ENCODE peak calls at places on chromosome 20, in six cellular contexts. One of them, this sample, is unnamed.
A peak's percentile ranks its signal among the peaks of the same experiment; 100 is the strongest.

GRCh38 chr20:8487715-8488114 is 355.6 kb downstream of the PLCB1 start:
- DNase-seq in upper lobe of right lung: no peak
- DNase-seq in right cardiac atrium: no peak
- DNase-seq in stimulated activated naive B cell treated with anti-CD40 and anti-IgM and Interleukin-4, amounts not matched to agents 10 μg/mL and 1 μg/mL and 100 μg/mL, for 72 hours: no peak
- DNase-seq in HT1080: no peak
- DNase-seq in cardiac fibroblast: no peak
- DNase-seq in this sample: no peak

GRCh38 chr20:39835040-39835842 is 853.8 kb downstream of the MAFB start:
- DNase-seq in cardiac fibroblast: no peak
- DNase-seq in right cardiac atrium: peak; percentile 56
- DNase-seq in HT1080: no peak
- DNase-seq in upper lobe of right lung: no peak
- DNase-seq in stimulated activated naive B cell treated with anti-CD40 and anti-IgM and Interleukin-4, amounts not matched to agents 10 μg/mL and 1 μg/mL and 100 μg/mL, for 72 hours: no peak
- DNase-seq in this sample: no peak

GRCh38 chr20:33027769-33028751 is 3.4 kb upstream of the BPIFB6 start:
- DNase-seq in right cardiac atrium: no peak
- DNase-seq in cardiac fibroblast: no peak
- DNase-seq in HT1080: no peak
- DNase-seq in upper lobe of right lung: no peak
- DNase-seq in stimulated activated naive B cell treated with anti-CD40 and anti-IgM and Interleukin-4, amounts not matched to agents 10 μg/mL and 1 μg/mL and 100 μg/mL, for 72 hours: no peak
- DNase-seq in this sample: no peak

GRCh38 chr20:45433316-45433715 is 17.4 kb downstream of the PIGT start:
- DNase-seq in upper lobe of right lung: no peak
- DNase-seq in HT1080: peak; percentile 31
- DNase-seq in cardiac fibroblast: peak; percentile 68
- DNase-seq in stimulated activated naive B cell treated with anti-CD40 and anti-IgM and Interleukin-4, amounts not matched to agents 10 μg/mL and 1 μg/mL and 100 μg/mL, for 72 hours: no peak
- DNase-seq in right cardiac atrium: peak; percentile 74
- DNase-seq in this sample: peak; percentile 36

GRCh38 chr20:22805219-22805618 is 220.8 kb upstream of the FOXA2 start:
- DNase-seq in right cardiac atrium: peak; percentile 49
- DNase-seq in upper lobe of right lung: no peak
- DNase-seq in HT1080: peak; percentile 67
- DNase-seq in cardiac fibroblast: peak; percentile 94
- DNase-seq in stimulated activated naive B cell treated with anti-CD40 and anti-IgM and Interleukin-4, amounts not matched to agents 10 μg/mL and 1 μg/mL and 100 μg/mL, for 72 hours: no peak
- DNase-seq in this sample: peak; percentile 36

GRCh38 chr20:48710341-48711043 is 117.3 kb downstream of the PREX1 start:
- DNase-seq in cardiac fibroblast: no peak
- DNase-seq in upper lobe of right lung: no peak
- DNase-seq in right cardiac atrium: no peak
- DNase-seq in stimulated activated naive B cell treated with anti-CD40 and anti-IgM and Interleukin-4, amounts not matched to agents 10 μg/mL and 1 μg/mL and 100 μg/mL, for 72 hours: no peak
- DNase-seq in HT1080: no peak
- DNase-seq in this sample: no peak

GRCh38 chr20:38941726-38942389 is 15.6 kb downstream of the FAM83D start:
- DNase-seq in upper lobe of right lung: no peak
- DNase-seq in HT1080: no peak
- DNase-seq in cardiac fibroblast: no peak
- DNase-seq in stimulated activated naive B cell treated with anti-CD40 and anti-IgM and Interleukin-4, amounts not matched to agents 10 μg/mL and 1 μg/mL and 100 μg/mL, for 72 hours: no peak
- DNase-seq in right cardiac atrium: no peak
- DNase-seq in this sample: no peak

GRCh38 chr20:59772373-59772705 is 161.1 kb downstream of the SYCP2 start:
- DNase-seq in stimulated activated naive B cell treated with anti-CD40 and anti-IgM and Interleukin-4, amounts not matched to agents 10 μg/mL and 1 μg/mL and 100 μg/mL, for 72 hours: no peak
- DNase-seq in HT1080: no peak
- DNase-seq in cardiac fibroblast: no peak
- DNase-seq in right cardiac atrium: no peak
- DNase-seq in upper lobe of right lung: no peak
- DNase-seq in this sample: no peak

GRCh38 chr20:51275816-51276215 is 252.9 kb upstream of the KCNG1 start:
- DNase-seq in cardiac fibroblast: peak; percentile 63
- DNase-seq in right cardiac atrium: no peak
- DNase-seq in upper lobe of right lung: no peak
- DNase-seq in HT1080: peak; percentile 12
- DNase-seq in stimulated activated naive B cell treated with anti-CD40 and anti-IgM and Interleukin-4, amounts not matched to agents 10 μg/mL and 1 μg/mL and 100 μg/mL, for 72 hours: no peak
- DNase-seq in this sample: no peak

This sample was measured in smooth muscle cell of the brain vasculature.